ENCODE peak calls at places on chromosomes 2 and 18, in ten cellular contexts. T, Z, W, A, X, C, M, J, O and H are unnamed samples.

GRCh38 chr2:58497189-58497588 is 256.1 kb upstream of the FANCL start:
- DNase-seq in T (no peak), Z (peak), W (no peak), A (no peak), X (no peak), C (no peak), M (peak), J (peak), O (no peak), H (no peak)

GRCh38 chr2:219739061-219739460 is 111.6 kb downstream of the SLC4A3 start:
- DNase-seq in T (no peak), Z (no peak), W (no peak), A (no peak), X (no peak), C (no peak), M (peak), J (no peak), O (no peak), H (no peak)

GRCh38 chr2:239724194-239724849 is 300.8 kb downstream of the NDUFA10 start:
- DNase-seq in T (no peak), Z (no peak), W (no peak), A (peak), X (no peak), C (peak), M (no peak), J (no peak), O (no peak), H (peak)

GRCh38 chr2:23525137-23525765 is 140.3 kb downstream of the KLHL29 start:
- DNase-seq in T (no peak), Z (no peak), W (no peak), A (no peak), X (no peak), C (no peak), M (no peak), J (no peak), O (no peak), H (no peak)

GRCh38 chr2:43452318-43452731 is 143.5 kb downstream of the THADA start:
- DNase-seq in T (peak), Z (no peak), W (no peak), A (no peak), X (no peak), C (no peak), M (no peak), J (no peak), O (no peak), H (no peak)

GRCh38 chr2:101729521-101730190 is 32.1 kb downstream of the MAP4K4 start:
- DNase-seq in T (no peak), Z (no peak), W (no peak), A (no peak), X (no peak), C (no peak), M (no peak), J (no peak), O (no peak), H (no peak)

GRCh38 chr2:159879061-159879604 is 81.1 kb upstream of the CD302 start:
- DNase-seq in T (no peak), Z (no peak), W (no peak), A (no peak), X (no peak), C (no peak), M (peak), J (no peak), O (no peak), H (no peak)

GRCh38 chr2:218313356-218313755 is 21.1 kb upstream of the TMBIM1 start:
- DNase-seq in T (no peak), Z (no peak), W (no peak), A (no peak), X (no peak), C (no peak), M (no peak), J (no peak), O (no peak), H (no peak)

GRCh38 chr18:22228930-22229329 is 59.5 kb downstream of the GATA6 start:
- DNase-seq in T (no peak), Z (no peak), W (no peak), A (no peak), X (no peak), C (no peak), M (peak), J (no peak), O (no peak), H (no peak)

GRCh38 chr18:80244167-80244566 is 3.1 kb downstream of the PARD6G start:
- DNase-seq in T (no peak), Z (no peak), W (no peak), A (no peak), X (no peak), C (no peak), M (no peak), J (no peak), O (no peak), H (no peak)

GRCh38 chr2:21251216-21251971 is 127.6 kb downstream of the TDRD15 start:
- DNase-seq in T (no peak), Z (no peak), W (no peak), A (no peak), X (no peak), C (no peak), M (no peak), J (no peak), O (no peak), H (no peak)